ENCODE peak calls at places on chromosomes 5 and 9, in nine cellular contexts. One of them, this sample, is unnamed.

GRCh38 chr5:115888027-115888426 is 46.3 kb downstream of the AP3S1 start:
- DNase-seq in fibroblast of the conjunctiva: peak
- DNase-seq in T47D: peak
- DNase-seq in ELR: peak
- DNase-seq in stimulated activated CD8-positive, alpha-beta memory T cell treated with anti-CD3 and anti-CD28 coated beads, Interleukin-12 subunit alpha, Interleukin-12 subunit beta, amount 100 ng/mL, for 1 hour: no peak
- DNase-seq in AML-193: peak
- DNase-seq in fibroblast of pulmonary artery: peak
- DNase-seq in dermis blood vessel endothelial cell: peak
- DNase-seq in germinal center: peak
- DNase-seq in this sample: peak

GRCh38 chr9:130906727-130907416 is 10.3 kb upstream of the QRFP start:
- DNase-seq in dermis blood vessel endothelial cell: no peak
- DNase-seq in AML-193: no peak
- DNase-seq in fibroblast of the conjunctiva: no peak
- DNase-seq in ELR: no peak
- DNase-seq in fibroblast of pulmonary artery: no peak
- DNase-seq in stimulated activated CD8-positive, alpha-beta memory T cell treated with anti-CD3 and anti-CD28 coated beads, Interleukin-12 subunit alpha, Interleukin-12 subunit beta, amount 100 ng/mL, for 1 hour: no peak
- DNase-seq in T47D: no peak
- DNase-seq in germinal center: no peak
- DNase-seq in this sample: no peak

GRCh38 chr5:9425710-9426109 is 120.2 kb downstream of the SEMA5A start:
- DNase-seq in germinal center: no peak
- DNase-seq in fibroblast of the conjunctiva: no peak
- DNase-seq in T47D: no peak
- DNase-seq in fibroblast of pulmonary artery: no peak
- DNase-seq in dermis blood vessel endothelial cell: no peak
- DNase-seq in ELR: no peak
- DNase-seq in stimulated activated CD8-positive, alpha-beta memory T cell treated with anti-CD3 and anti-CD28 coated beads, Interleukin-12 subunit alpha, Interleukin-12 subunit beta, amount 100 ng/mL, for 1 hour: no peak
- DNase-seq in AML-193: no peak
- DNase-seq in this sample: no peak

GRCh38 chr9:89441655-89441970 is 56.3 kb downstream of the SEMA4D start:
- DNase-seq in fibroblast of the conjunctiva: no peak
- DNase-seq in T47D: no peak
- DNase-seq in AML-193: no peak
- DNase-seq in stimulated activated CD8-positive, alpha-beta memory T cell treated with anti-CD3 and anti-CD28 coated beads, Interleukin-12 subunit alpha, Interleukin-12 subunit beta, amount 100 ng/mL, for 1 hour: no peak
- DNase-seq in dermis blood vessel endothelial cell: no peak
- DNase-seq in germinal center: no peak
- DNase-seq in fibroblast of pulmonary artery: no peak
- DNase-seq in ELR: no peak
- DNase-seq in this sample: no peak

GRCh38 chr9:73773896-73774295 is 622.2 kb downstream of the ANXA1 start:
- DNase-seq in fibroblast of pulmonary artery: no peak
- DNase-seq in T47D: no peak
- DNase-seq in fibroblast of the conjunctiva: no peak
- DNase-seq in ELR: no peak
- DNase-seq in dermis blood vessel endothelial cell: no peak
- DNase-seq in germinal center: no peak
- DNase-seq in AML-193: no peak
- DNase-seq in stimulated activated CD8-positive, alpha-beta memory T cell treated with anti-CD3 and anti-CD28 coated beads, Interleukin-12 subunit alpha, Interleukin-12 subunit beta, amount 100 ng/mL, for 1 hour: no peak
- DNase-seq in this sample: no peak

GRCh38 chr5:83972909-83973308 is 252.3 kb upstream of the HAPLN1 start:
- DNase-seq in fibroblast of pulmonary artery: no peak
- DNase-seq in AML-193: no peak
- DNase-seq in stimulated activated CD8-positive, alpha-beta memory T cell treated with anti-CD3 and anti-CD28 coated beads, Interleukin-12 subunit alpha, Interleukin-12 subunit beta, amount 100 ng/mL, for 1 hour: no peak
- DNase-seq in dermis blood vessel endothelial cell: no peak
- DNase-seq in ELR: no peak
- DNase-seq in fibroblast of the conjunctiva: no peak
- DNase-seq in germinal center: no peak
- DNase-seq in T47D: no peak
- DNase-seq in this sample: no peak

GRCh38 chr5:11251242-11251641 is 490.2 kb upstream of the DAP start:
- DNase-seq in fibroblast of pulmonary artery: no peak
- DNase-seq in germinal center: no peak
- DNase-seq in dermis blood vessel endothelial cell: no peak
- DNase-seq in fibroblast of the conjunctiva: no peak
- DNase-seq in stimulated activated CD8-positive, alpha-beta memory T cell treated with anti-CD3 and anti-CD28 coated beads, Interleukin-12 subunit alpha, Interleukin-12 subunit beta, amount 100 ng/mL, for 1 hour: no peak
- DNase-seq in AML-193: no peak
- DNase-seq in T47D: peak
- DNase-seq in ELR: peak
- DNase-seq in this sample: peak

GRCh38 chr9:95507456-95508241 is 9.1 kb downstream of the PTCH1 start:
- DNase-seq in germinal center: peak
- DNase-seq in dermis blood vessel endothelial cell: peak
- DNase-seq in fibroblast of the conjunctiva: no peak
- DNase-seq in fibroblast of pulmonary artery: peak
- DNase-seq in AML-193: peak
- DNase-seq in T47D: peak
- DNase-seq in ELR: peak
- DNase-seq in stimulated activated CD8-positive, alpha-beta memory T cell treated with anti-CD3 and anti-CD28 coated beads, Interleukin-12 subunit alpha, Interleukin-12 subunit beta, amount 100 ng/mL, for 1 hour: no peak
- DNase-seq in this sample: peak

GRCh38 chr9:91908293-91908623 is 41.8 kb downstream of the ROR2 start:
- DNase-seq in fibroblast of the conjunctiva: no peak
- DNase-seq in dermis blood vessel endothelial cell: no peak
- DNase-seq in T47D: no peak
- DNase-seq in fibroblast of pulmonary artery: no peak
- DNase-seq in ELR: no peak
- DNase-seq in germinal center: no peak
- DNase-seq in AML-193: no peak
- DNase-seq in stimulated activated CD8-positive, alpha-beta memory T cell treated with anti-CD3 and anti-CD28 coated beads, Interleukin-12 subunit alpha, Interleukin-12 subunit beta, amount 100 ng/mL, for 1 hour: no peak
- DNase-seq in this sample: no peak

GRCh38 chr5:78360674-78361225 is 333 bp downstream of the SCAMP1 start:
- DNase-seq in dermis blood vessel endothelial cell: no peak
- DNase-seq in stimulated activated CD8-positive, alpha-beta memory T cell treated with anti-CD3 and anti-CD28 coated beads, Interleukin-12 subunit alpha, Interleukin-12 subunit beta, amount 100 ng/mL, for 1 hour: peak
- DNase-seq in fibroblast of pulmonary artery: no peak
- DNase-seq in T47D: peak
- DNase-seq in ELR: no peak
- DNase-seq in AML-193: no peak
- DNase-seq in fibroblast of the conjunctiva: no peak
- DNase-seq in germinal center: peak
- DNase-seq in this sample: no peak

GRCh38 chr5:146447734-146448380 is 724 bp downstream of the TCERG1 start:
- DNase-seq in stimulated activated CD8-positive, alpha-beta memory T cell treated with anti-CD3 and anti-CD28 coated beads, Interleukin-12 subunit alpha, Interleukin-12 subunit beta, amount 100 ng/mL, for 1 hour: no peak
- DNase-seq in fibroblast of the conjunctiva: no peak
- DNase-seq in ELR: peak
- DNase-seq in fibroblast of pulmonary artery: peak
- DNase-seq in AML-193: peak
- DNase-seq in T47D: peak
- DNase-seq in germinal center: peak
- DNase-seq in dermis blood vessel endothelial cell: peak
- DNase-seq in this sample: peak

GRCh38 chr9:2144619-2145018 is 129.5 kb downstream of the SMARCA2 start:
- DNase-seq in dermis blood vessel endothelial cell: no peak
- DNase-seq in AML-193: no peak
- DNase-seq in fibroblast of pulmonary artery: no peak
- DNase-seq in stimulated activated CD8-positive, alpha-beta memory T cell treated with anti-CD3 and anti-CD28 coated beads, Interleukin-12 subunit alpha, Interleukin-12 subunit beta, amount 100 ng/mL, for 1 hour: no peak
- DNase-seq in fibroblast of the conjunctiva: no peak
- DNase-seq in T47D: no peak
- DNase-seq in germinal center: no peak
- DNase-seq in ELR: no peak
- DNase-seq in this sample: no peak

GRCh38 chr5:3278643-3279042 is 317.0 kb upstream of the IRX1 start:
- DNase-seq in fibroblast of pulmonary artery: no peak
- DNase-seq in fibroblast of the conjunctiva: no peak
- DNase-seq in dermis blood vessel endothelial cell: no peak
- DNase-seq in germinal center: no peak
- DNase-seq in T47D: no peak
- DNase-seq in stimulated activated CD8-positive, alpha-beta memory T cell treated with anti-CD3 and anti-CD28 coated beads, Interleukin-12 subunit alpha, Interleukin-12 subunit beta, amount 100 ng/mL, for 1 hour: no peak
- DNase-seq in ELR: no peak
- DNase-seq in AML-193: no peak
- DNase-seq in this sample: no peak

GRCh38 chr5:134590992-134591659 is 41.5 kb downstream of the SAR1B start:
- DNase-seq in fibroblast of the conjunctiva: no peak
- DNase-seq in ELR: peak
- DNase-seq in AML-193: no peak
- DNase-seq in stimulated activated CD8-positive, alpha-beta memory T cell treated with anti-CD3 and anti-CD28 coated beads, Interleukin-12 subunit alpha, Interleukin-12 subunit beta, amount 100 ng/mL, for 1 hour: no peak
- DNase-seq in fibroblast of pulmonary artery: no peak
- DNase-seq in germinal center: no peak
- DNase-seq in dermis blood vessel endothelial cell: no peak
- DNase-seq in T47D: peak
- DNase-seq in this sample: peak

GRCh38 chr5:142472306-142472951 is 147.6 kb upstream of the SPRY4 start:
- DNase-seq in germinal center: no peak
- DNase-seq in fibroblast of the conjunctiva: peak
- DNase-seq in dermis blood vessel endothelial cell: peak
- DNase-seq in T47D: no peak
- DNase-seq in fibroblast of pulmonary artery: peak
- DNase-seq in ELR: peak
- DNase-seq in AML-193: no peak
- DNase-seq in stimulated activated CD8-positive, alpha-beta memory T cell treated with anti-CD3 and anti-CD28 coated beads, Interleukin-12 subunit alpha, Interleukin-12 subunit beta, amount 100 ng/mL, for 1 hour: peak
- DNase-seq in this sample: peak

GRCh38 chr5:80976985-80977384 is 16.8 kb downstream of the RASGRF2 start:
- DNase-seq in stimulated activated CD8-positive, alpha-beta memory T cell treated with anti-CD3 and anti-CD28 coated beads, Interleukin-12 subunit alpha, Interleukin-12 subunit beta, amount 100 ng/mL, for 1 hour: no peak
- DNase-seq in ELR: peak
- DNase-seq in T47D: no peak
- DNase-seq in germinal center: no peak
- DNase-seq in fibroblast of the conjunctiva: no peak
- DNase-seq in AML-193: no peak
- DNase-seq in fibroblast of pulmonary artery: no peak
- DNase-seq in dermis blood vessel endothelial cell: peak
- DNase-seq in this sample: no peak

GRCh38 chr5:17169507-17169906 is 47.9 kb upstream of the BASP1 start:
- DNase-seq in ELR: no peak
- DNase-seq in stimulated activated CD8-positive, alpha-beta memory T cell treated with anti-CD3 and anti-CD28 coated beads, Interleukin-12 subunit alpha, Interleukin-12 subunit beta, amount 100 ng/mL, for 1 hour: no peak
- DNase-seq in dermis blood vessel endothelial cell: peak
- DNase-seq in T47D: no peak
- DNase-seq in germinal center: no peak
- DNase-seq in fibroblast of pulmonary artery: peak
- DNase-seq in fibroblast of the conjunctiva: no peak
- DNase-seq in AML-193: no peak
- DNase-seq in this sample: peak

GRCh38 chr5:154103223-154103622 is 64.5 kb downstream of the MFAP3 start:
- DNase-seq in ELR: no peak
- DNase-seq in dermis blood vessel endothelial cell: no peak
- DNase-seq in germinal center: no peak
- DNase-seq in fibroblast of the conjunctiva: no peak
- DNase-seq in stimulated activated CD8-positive, alpha-beta memory T cell treated with anti-CD3 and anti-CD28 coated beads, Interleukin-12 subunit alpha, Interleukin-12 subunit beta, amount 100 ng/mL, for 1 hour: no peak
- DNase-seq in fibroblast of pulmonary artery: no peak
- DNase-seq in AML-193: no peak
- DNase-seq in T47D: no peak
- DNase-seq in this sample: no peak

GRCh38 chr9:36039696-36040095 is 3.0 kb downstream of the RECK start:
- DNase-seq in dermis blood vessel endothelial cell: no peak
- DNase-seq in fibroblast of pulmonary artery: peak
- DNase-seq in AML-193: no peak
- DNase-seq in T47D: no peak
- DNase-seq in fibroblast of the conjunctiva: peak
- DNase-seq in stimulated activated CD8-positive, alpha-beta memory T cell treated with anti-CD3 and anti-CD28 coated beads, Interleukin-12 subunit alpha, Interleukin-12 subunit beta, amount 100 ng/mL, for 1 hour: no peak
- DNase-seq in ELR: peak
- DNase-seq in germinal center: no peak
- DNase-seq in this sample: no peak

GRCh38 chr9:126420643-126421564 is 94.3 kb downstream of the MVB12B start:
- DNase-seq in AML-193: no peak
- DNase-seq in stimulated activated CD8-positive, alpha-beta memory T cell treated with anti-CD3 and anti-CD28 coated beads, Interleukin-12 subunit alpha, Interleukin-12 subunit beta, amount 100 ng/mL, for 1 hour: no peak
- DNase-seq in fibroblast of pulmonary artery: no peak
- DNase-seq in ELR: peak
- DNase-seq in dermis blood vessel endothelial cell: peak
- DNase-seq in germinal center: no peak
- DNase-seq in fibroblast of the conjunctiva: no peak
- DNase-seq in T47D: peak
- DNase-seq in this sample: peak

GRCh38 chr9:136627703-136628102 is 35.0 kb upstream of the EGFL7 start:
- DNase-seq in stimulated activated CD8-positive, alpha-beta memory T cell treated with anti-CD3 and anti-CD28 coated beads, Interleukin-12 subunit alpha, Interleukin-12 subunit beta, amount 100 ng/mL, for 1 hour: no peak
- DNase-seq in AML-193: no peak
- DNase-seq in fibroblast of the conjunctiva: no peak
- DNase-seq in T47D: no peak
- DNase-seq in germinal center: no peak
- DNase-seq in ELR: no peak
- DNase-seq in dermis blood vessel endothelial cell: no peak
- DNase-seq in fibroblast of pulmonary artery: no peak
- DNase-seq in this sample: no peak

GRCh38 chr5:88681402-88681801 is 201.6 kb downstream of the MEF2C start:
- DNase-seq in dermis blood vessel endothelial cell: no peak
- DNase-seq in fibroblast of pulmonary artery: no peak
- DNase-seq in germinal center: no peak
- DNase-seq in AML-193: no peak
- DNase-seq in fibroblast of the conjunctiva: no peak
- DNase-seq in T47D: no peak
- DNase-seq in ELR: no peak
- DNase-seq in stimulated activated CD8-positive, alpha-beta memory T cell treated with anti-CD3 and anti-CD28 coated beads, Interleukin-12 subunit alpha, Interleukin-12 subunit beta, amount 100 ng/mL, for 1 hour: no peak
- DNase-seq in this sample: no peak

GRCh38 chr9:73081979-73082657 is 69.5 kb upstream of the ANXA1 start:
- DNase-seq in dermis blood vessel endothelial cell: peak
- DNase-seq in fibroblast of the conjunctiva: peak
- DNase-seq in fibroblast of pulmonary artery: peak
- DNase-seq in ELR: peak
- DNase-seq in stimulated activated CD8-positive, alpha-beta memory T cell treated with anti-CD3 and anti-CD28 coated beads, Interleukin-12 subunit alpha, Interleukin-12 subunit beta, amount 100 ng/mL, for 1 hour: no peak
- DNase-seq in T47D: peak
- DNase-seq in AML-193: peak
- DNase-seq in germinal center: peak
- DNase-seq in this sample: peak

GRCh38 chr9:128182872-128183528 is 8.4 kb downstream of the CIZ1 start:
- DNase-seq in stimulated activated CD8-positive, alpha-beta memory T cell treated with anti-CD3 and anti-CD28 coated beads, Interleukin-12 subunit alpha, Interleukin-12 subunit beta, amount 100 ng/mL, for 1 hour: no peak
- DNase-seq in T47D: no peak
- DNase-seq in germinal center: no peak
- DNase-seq in fibroblast of pulmonary artery: no peak
- DNase-seq in dermis blood vessel endothelial cell: no peak
- DNase-seq in fibroblast of the conjunctiva: no peak
- DNase-seq in AML-193: no peak
- DNase-seq in ELR: no peak
- DNase-seq in this sample: no peak

GRCh38 chr9:108530141-108530540 is 325.6 kb downstream of the ACTL7B start:
- DNase-seq in fibroblast of pulmonary artery: no peak
- DNase-seq in T47D: no peak
- DNase-seq in fibroblast of the conjunctiva: no peak
- DNase-seq in ELR: no peak
- DNase-seq in stimulated activated CD8-positive, alpha-beta memory T cell treated with anti-CD3 and anti-CD28 coated beads, Interleukin-12 subunit alpha, Interleukin-12 subunit beta, amount 100 ng/mL, for 1 hour: no peak
- DNase-seq in AML-193: no peak
- DNase-seq in germinal center: no peak
- DNase-seq in dermis blood vessel endothelial cell: no peak
- DNase-seq in this sample: no peak

GRCh38 chr5:53023969-53024368 is 34.8 kb downstream of the ITGA2 start:
- DNase-seq in germinal center: no peak
- DNase-seq in stimulated activated CD8-positive, alpha-beta memory T cell treated with anti-CD3 and anti-CD28 coated beads, Interleukin-12 subunit alpha, Interleukin-12 subunit beta, amount 100 ng/mL, for 1 hour: no peak
- DNase-seq in AML-193: peak
- DNase-seq in fibroblast of the conjunctiva: peak
- DNase-seq in fibroblast of pulmonary artery: peak
- DNase-seq in dermis blood vessel endothelial cell: peak
- DNase-seq in T47D: no peak
- DNase-seq in ELR: peak
- DNase-seq in this sample: peak

GRCh38 chr9:23586906-23587305 is 239.1 kb downstream of the ELAVL2 start:
- DNase-seq in dermis blood vessel endothelial cell: no peak
- DNase-seq in AML-193: peak
- DNase-seq in fibroblast of pulmonary artery: no peak
- DNase-seq in ELR: no peak
- DNase-seq in T47D: no peak
- DNase-seq in germinal center: no peak
- DNase-seq in fibroblast of the conjunctiva: no peak
- DNase-seq in stimulated activated CD8-positive, alpha-beta memory T cell treated with anti-CD3 and anti-CD28 coated beads, Interleukin-12 subunit alpha, Interleukin-12 subunit beta, amount 100 ng/mL, for 1 hour: no peak
- DNase-seq in this sample: no peak

GRCh38 chr5:179285236-179285635 is 60.0 kb downstream of the ADAMTS2 start:
- DNase-seq in ELR: no peak
- DNase-seq in fibroblast of pulmonary artery: peak
- DNase-seq in T47D: no peak
- DNase-seq in fibroblast of the conjunctiva: no peak
- DNase-seq in germinal center: no peak
- DNase-seq in stimulated activated CD8-positive, alpha-beta memory T cell treated with anti-CD3 and anti-CD28 coated beads, Interleukin-12 subunit alpha, Interleukin-12 subunit beta, amount 100 ng/mL, for 1 hour: no peak
- DNase-seq in dermis blood vessel endothelial cell: no peak
- DNase-seq in AML-193: no peak
- DNase-seq in this sample: no peak

GRCh38 chr9:101486693-101487442 is 46.8 kb upstream of the RNF20 start:
- DNase-seq in dermis blood vessel endothelial cell: peak
- DNase-seq in stimulated activated CD8-positive, alpha-beta memory T cell treated with anti-CD3 and anti-CD28 coated beads, Interleukin-12 subunit alpha, Interleukin-12 subunit beta, amount 100 ng/mL, for 1 hour: no peak
- DNase-seq in ELR: peak
- DNase-seq in fibroblast of pulmonary artery: peak
- DNase-seq in germinal center: peak
- DNase-seq in T47D: no peak
- DNase-seq in fibroblast of the conjunctiva: peak
- DNase-seq in AML-193: no peak
- DNase-seq in this sample: peak

GRCh38 chr9:32487981-32488380 is 38.0 kb downstream of the RIGI start:
- DNase-seq in fibroblast of pulmonary artery: peak
- DNase-seq in ELR: peak
- DNase-seq in T47D: no peak
- DNase-seq in AML-193: no peak
- DNase-seq in fibroblast of the conjunctiva: no peak
- DNase-seq in dermis blood vessel endothelial cell: no peak
- DNase-seq in germinal center: no peak
- DNase-seq in stimulated activated CD8-positive, alpha-beta memory T cell treated with anti-CD3 and anti-CD28 coated beads, Interleukin-12 subunit alpha, Interleukin-12 subunit beta, amount 100 ng/mL, for 1 hour: no peak
- DNase-seq in this sample: no peak

This sample was measured in bronchial epithelial cell.